ENCODE peak calls at places on chromosomes 1 and 21, in four cellular contexts. Y, Z, F and X are unnamed samples.

GRCh38 chr1:109535481-109535880 is 4.2 kb upstream of the GPR61 start:
- DNase-seq in Y (no peak), Z (no peak), F (no peak), X (no peak)

GRCh38 chr1:37723072-37723389 is 30.7 kb downstream of the CDCA8 start:
- DNase-seq in Y (no peak), Z (no peak), F (no peak), X (no peak)

GRCh38 chr1:41918450-41919043 is at the start of gene HIVEP3:
- DNase-seq in Y (peak), Z (no peak), F (no peak), X (no peak)

GRCh38 chr1:165645654-165646366 is 14.8 kb downstream of the MGST3 start:
- DNase-seq in Y (no peak), Z (no peak), F (no peak), X (no peak)

GRCh38 chr1:2374260-2375155 is 16.8 kb downstream of the MORN1 start:
- DNase-seq in Y (no peak), Z (no peak), F (no peak), X (no peak)

GRCh38 chr1:16026723-16027484 is 5.1 kb downstream of the CLCNKA start:
- DNase-seq in Y (peak), Z (no peak), F (peak), X (no peak)

GRCh38 chr21:36122977-36123376 is 11.9 kb upstream of the CBR3 start:
- DNase-seq in Y (no peak), Z (no peak), F (no peak), X (no peak)

GRCh38 chr1:228087771-228088251 is 5.3 kb downstream of the ARF1 start:
- DNase-seq in Y (no peak), Z (peak), F (no peak), X (no peak)

GRCh38 chr1:223556414-223557124 is 108.9 kb downstream of the CAPN8 start:
- DNase-seq in Y (peak), Z (peak), F (no peak), X (no peak)

GRCh38 chr1:38736399-38736798 is 123.2 kb downstream of the RRAGC start:
- DNase-seq in Y (no peak), Z (no peak), F (no peak), X (no peak)

GRCh38 chr1:32339363-32339978 is 3.4 kb upstream of the MARCKSL1 start:
- DNase-seq in Y (no peak), Z (no peak), F (no peak), X (peak)

GRCh38 chr21:26027696-26028095 is 142.9 kb downstream of the APP start:
- DNase-seq in Y (peak), Z (no peak), F (no peak), X (no peak)

GRCh38 chr1:223022641-223023473 is 120.2 kb downstream of the TLR5 start:
- DNase-seq in Y (peak), Z (no peak), F (no peak), X (no peak)

GRCh38 chr1:225931270-225932129 is 7.5 kb upstream of the PYCR2 start:
- DNase-seq in Y (no peak), Z (no peak), F (no peak), X (no peak)

GRCh38 chr1:206836111-206836510 is 29.3 kb upstream of the IL20 start:
- DNase-seq in Y (no peak), Z (no peak), F (no peak), X (no peak)

GRCh38 chr1:203507227-203507626 is 13.3 kb downstream of the OPTC start:
- DNase-seq in Y (no peak), Z (no peak), F (no peak), X (no peak)

GRCh38 chr1:19877821-19878636 is 4.2 kb upstream of the OTUD3 start:
- DNase-seq in Y (peak), Z (no peak), F (no peak), X (no peak)

GRCh38 chr1:12121212-12122000 is 45.4 kb upstream of the TNFRSF1B start:
- DNase-seq in Y (no peak), Z (no peak), F (no peak), X (no peak)

GRCh38 chr1:178389441-178389840 is 107.3 kb downstream of the CLEC20A start:
- DNase-seq in Y (no peak), Z (no peak), F (no peak), X (no peak)

GRCh38 chr1:233281711-233282581 is 13.6 kb downstream of the PCNX2 start:
- DNase-seq in Y (no peak), Z (no peak), F (no peak), X (no peak)

GRCh38 chr21:45945066-45945867 is 36.3 kb upstream of the COL6A1 start:
- DNase-seq in Y (no peak), Z (no peak), F (no peak), X (no peak)

GRCh38 chr1:231420959-231421615 is 1.0 kb downstream of the EGLN1 start:
- DNase-seq in Y (peak), Z (peak), F (peak), X (no peak)

GRCh38 chr1:174052621-174053020 is 30.5 kb upstream of the RC3H1 start:
- DNase-seq in Y (no peak), Z (no peak), F (no peak), X (no peak)

GRCh38 chr1:121522061-121522759 is 337.4 kb downstream of the SRGAP2C start:
- DNase-seq in Y (no peak), Z (no peak), F (no peak), X (no peak)